ENCODE peak calls at places on chromosomes 4 and X, in eight cellular contexts. A is hepatocyte, W is coronary artery, D is cardiac muscle cell, L is ovary, Y is epithelial cell of esophagus, T is fibroblast of the aortic adventitia, B is endodermal cell. G is an unnamed sample.
A peak's percentile ranks its signal among the peaks of the same experiment; 100 is the strongest.

GRCh38 chrX:43166874-43167273 is 388.9 kb upstream of the PPP1R2C start:
- DNase-seq in A (peak; percentile 8), W (no peak), D (no peak), L (no peak), Y (peak; percentile 34), T (no peak), B (no peak), G (no peak)

GRCh38 chrX:48493890-48494364 is 14.9 kb upstream of the PORCN start:
- DNase-seq in A (peak; percentile 52), W (no peak), D (peak; percentile 67), L (no peak), Y (peak; percentile 55), T (peak; percentile 55), B (peak; percentile 84), G (peak; percentile 74)

GRCh38 chr4:54781771-54782170 is 124.0 kb downstream of the KIT start:
- DNase-seq in A (no peak), W (no peak), D (peak; percentile 48), L (peak; percentile 31), Y (no peak), T (peak; percentile 75), B (no peak), G (no peak)

GRCh38 chrX:69503835-69504625 is at the start of gene NALF2:
- DNase-seq in A (peak; percentile 79), W (no peak), D (peak; percentile 67), L (peak; percentile 22), Y (peak; percentile 49), T (peak; percentile 18), B (peak; percentile 93), G (peak; percentile 53)

GRCh38 chr4:70901984-70902576 is at the start of gene MOB1B:
- DNase-seq in A (peak; percentile 95), W (peak; percentile 90), D (peak; percentile 93), L (peak; percentile 82), Y (peak; percentile 87), T (peak; percentile 84), B (peak; percentile 97), G (peak; percentile 89)

GRCh38 chr4:168854216-168854921 is 155.7 kb downstream of the CBR4 start:
- DNase-seq in A (no peak), W (no peak), D (no peak), L (no peak), Y (no peak), T (peak; percentile 73), B (no peak), G (no peak)

GRCh38 chr4:140309124-140309870 is 64.1 kb upstream of the SCOC start:
- DNase-seq in A (no peak), W (no peak), D (no peak), L (no peak), Y (peak; percentile 27), T (peak; percentile 61), B (peak; percentile 78), G (peak; percentile 54)

GRCh38 chr4:115688961-115689360 is 575.5 kb upstream of the NDST4 start:
- DNase-seq in A (no peak), W (no peak), D (no peak), L (no peak), Y (no peak), T (no peak), B (no peak), G (no peak)

GRCh38 chrX:19515615-19516105 is 352 bp upstream of the MAP3K15 start:
- DNase-seq in A (no peak), W (no peak), D (no peak), L (no peak), Y (no peak), T (no peak), B (no peak), G (no peak)

GRCh38 chr4:102281171-102281842 is 64.0 kb downstream of the SLC39A8 start:
- DNase-seq in A (no peak), W (no peak), D (no peak), L (no peak), Y (no peak), T (no peak), B (no peak), G (no peak)

GRCh38 chr4:127268367-127268766 is 364.4 kb upstream of the INTU start:
- DNase-seq in A (no peak), W (no peak), D (no peak), L (no peak), Y (no peak), T (no peak), B (no peak), G (no peak)

GRCh38 chrX:120308959-120309872 is 2.0 kb downstream of the TMEM255A start:
- DNase-seq in A (peak; percentile 76), W (no peak), D (peak; percentile 57), L (peak; percentile 81), Y (peak; percentile 77), T (peak; percentile 33), B (peak; percentile 87), G (peak; percentile 80)

GRCh38 chrX:55196688-55197087 is 23.5 kb upstream of the PAGE5 start:
- DNase-seq in A (no peak), W (no peak), D (no peak), L (no peak), Y (no peak), T (no peak), B (no peak), G (no peak)

GRCh38 chrX:22300130-22300529 is 27.4 kb downstream of the CBLL2 start:
- DNase-seq in A (peak; percentile 31), W (no peak), D (peak; percentile 40), L (no peak), Y (peak; percentile 65), T (peak; percentile 84), B (no peak), G (peak; percentile 74)

GRCh38 chrX:118521435-118521834 is 25.8 kb downstream of the DOCK11 start:
- DNase-seq in A (no peak), W (no peak), D (peak; percentile 63), L (no peak), Y (peak; percentile 5), T (peak; percentile 68), B (no peak), G (peak; percentile 77)

GRCh38 chrX:118520858-118521206 is 25.2 kb downstream of the DOCK11 start:
- DNase-seq in A (no peak), W (no peak), D (no peak), L (no peak), Y (no peak), T (no peak), B (no peak), G (no peak)

GRCh38 chrX:118522230-118522926 is 26.8 kb downstream of the DOCK11 start:
- DNase-seq in A (no peak), W (no peak), D (no peak), L (no peak), Y (peak; percentile 9), T (no peak), B (no peak), G (peak; percentile 28)

GRCh38 chrX:118519411-118520205 is 24.0 kb downstream of the DOCK11 start:
- DNase-seq in A (no peak), W (no peak), D (peak; percentile 53), L (no peak), Y (peak; percentile 24), T (peak; percentile 61), B (no peak), G (peak; percentile 71)

DNA sequence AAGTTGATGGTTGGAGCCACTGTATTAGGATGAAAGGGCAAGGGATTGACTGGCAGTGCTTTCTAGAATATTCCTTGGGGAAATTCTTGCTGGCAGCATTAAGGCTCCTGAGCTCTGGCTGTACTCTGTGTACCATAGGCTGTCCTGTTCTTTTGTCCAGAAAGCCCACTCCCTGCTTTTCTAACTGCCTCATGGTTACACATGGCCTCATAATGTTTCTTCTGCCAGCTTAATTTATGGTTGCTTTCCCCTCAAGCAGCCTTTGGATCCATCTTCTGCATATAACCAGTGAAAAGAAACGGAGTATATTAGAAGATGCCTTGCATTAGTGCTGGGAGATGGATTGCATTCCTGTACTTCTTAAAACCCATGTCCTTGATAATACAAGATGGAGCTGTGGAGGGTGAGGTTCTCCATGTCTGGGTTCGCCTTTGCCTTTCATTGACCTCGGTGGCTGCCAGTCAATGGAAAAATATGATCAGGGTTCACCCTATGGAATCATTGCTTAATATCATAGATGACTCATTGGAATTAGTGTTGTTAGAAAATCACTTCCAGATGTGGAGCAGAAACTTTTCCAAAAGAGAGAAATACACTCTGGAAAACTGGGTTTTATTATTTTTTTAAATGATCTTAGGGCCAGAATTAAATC is 24.7 kb downstream of the DOCK11 start:
- DNase-seq in A (no peak), W (no peak), D (peak; percentile 71), L (no peak), Y (peak; percentile 40), T (peak; percentile 88), B (no peak), G (peak; percentile 64)
- H3K4me3 ChIP-seq in A (no peak overlapping the region), W (peak overlapping the region; percentile 5), D (no peak overlapping the region), L (no peak overlapping the region), Y (no peak overlapping the region), T (no peak overlapping the region), B (no peak overlapping the region), G (no peak overlapping the region)

DNA sequence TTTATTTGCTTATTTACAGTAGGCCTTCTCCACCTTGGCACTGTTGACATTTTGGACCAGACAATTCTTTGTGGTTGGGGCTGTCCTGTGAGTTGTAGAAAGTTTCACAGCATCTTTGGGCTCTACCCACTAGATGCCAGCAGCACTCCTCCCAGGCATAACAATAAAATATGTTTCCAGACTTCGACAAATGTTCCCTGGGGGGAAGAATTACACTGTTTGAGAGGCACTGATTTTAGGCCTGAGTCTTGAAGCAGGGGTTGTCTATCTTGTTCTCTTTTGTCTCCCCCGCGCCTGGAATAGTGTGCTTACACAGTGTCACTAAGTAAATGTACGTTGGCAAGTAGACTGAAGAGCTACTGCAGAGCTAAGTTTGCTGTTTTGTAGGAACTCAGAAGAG is 254.4 kb upstream of the BOD1L1 start:
- DNase-seq in A (no peak), W (no peak), D (peak; percentile 40), L (no peak), Y (no peak), T (peak; percentile 58), B (no peak), G (peak; percentile 47)
- TF ChIP-seq CTCF in A (peak; percentile 12), W (no peak), D (peak; percentile 28), L (no peak), Y (peak; percentile 38), T (peak; percentile 49), B (no peak), G (peak; percentile 48)

GRCh38 chr4:153440475-153440874 is 25.7 kb upstream of the TMEM131L start:
- DNase-seq in A (no peak), W (no peak), D (no peak), L (no peak), Y (no peak), T (no peak), B (no peak), G (no peak)
- H3K4me3 ChIP-seq in A (no peak overlapping the region), W (no peak overlapping the region), D (no peak overlapping the region), L (no peak overlapping the region), Y (no peak overlapping the region), T (no peak overlapping the region), B (no peak overlapping the region), G (no peak overlapping the region)

DNA sequence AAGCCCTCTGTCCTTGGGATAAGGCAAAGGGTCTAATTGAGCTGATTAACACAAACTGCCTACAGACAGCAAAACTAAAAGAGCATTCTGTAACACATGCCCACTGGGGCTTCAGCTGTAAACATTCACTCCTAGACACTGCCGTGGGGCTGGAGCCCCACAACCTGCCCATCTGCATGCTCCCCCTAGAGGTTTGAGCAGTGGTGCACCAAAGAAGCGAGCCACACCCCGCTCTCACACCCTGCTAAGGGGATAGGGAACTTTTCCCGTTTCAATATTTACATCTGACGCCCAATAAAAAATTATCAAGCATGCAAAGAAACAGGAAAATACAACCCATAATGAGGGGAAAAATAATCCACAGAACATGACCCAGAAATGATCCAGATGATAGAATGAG is 46.9 kb upstream of the HSD17B10 start:
- DNase-seq in A (no peak), W (no peak), D (no peak), L (no peak), Y (peak; percentile 37), T (no peak), B (peak; percentile 58), G (no peak)
- TF ChIP-seq CTCF in A (no peak), W (no peak), D (peak; percentile 38), L (no peak), Y (peak; percentile 47), T (peak; percentile 43), B (peak; percentile 64), G (peak; percentile 55)